ENCODE peak calls at places on chromosomes 2 and 18, in nine cellular contexts. O, W, A, T, J, Y, S, X and E are unnamed samples.

GRCh38 chr2:168118733-168119518 is 128.5 kb downstream of the STK39 start:
- DNase-seq in O (no peak), W (peak), A (no peak), T (peak), J (peak), Y (peak), S (no peak), X (peak), E (no peak)

GRCh38 chr2:150133623-150134022 is 353.8 kb downstream of the RND3 start:
- DNase-seq in O (no peak), W (no peak), A (no peak), T (peak), J (peak), Y (peak), S (no peak), X (peak), E (no peak)

GRCh38 chr2:121333834-121334558 is 49.0 kb upstream of the TFCP2L1 start:
- DNase-seq in O (no peak), W (no peak), A (no peak), T (no peak), J (no peak), Y (no peak), S (no peak), X (no peak), E (no peak)

GRCh38 chr2:108922141-108922915 is 66.7 kb downstream of the EDAR start:
- DNase-seq in O (no peak), W (no peak), A (no peak), T (no peak), J (peak), Y (no peak), S (no peak), X (no peak), E (no peak)

GRCh38 chr2:239357954-239358754 is 42.7 kb downstream of the HDAC4 start:
- DNase-seq in O (no peak), W (no peak), A (no peak), T (no peak), J (peak), Y (no peak), S (no peak), X (no peak), E (no peak)

GRCh38 chr2:60548844-60549243 is 4.6 kb downstream of the BCL11A start:
- DNase-seq in O (no peak), W (no peak), A (no peak), T (no peak), J (no peak), Y (no peak), S (no peak), X (no peak), E (no peak)

GRCh38 chr2:106039634-106040033 is 154.5 kb downstream of the UXS1 start:
- DNase-seq in O (no peak), W (no peak), A (no peak), T (no peak), J (no peak), Y (no peak), S (no peak), X (no peak), E (no peak)

GRCh38 chr2:70161069-70161534 is 29.7 kb downstream of the C2orf42 start:
- DNase-seq in O (no peak), W (no peak), A (no peak), T (no peak), J (no peak), Y (no peak), S (no peak), X (no peak), E (no peak)

GRCh38 chr18:75350440-75350839 is 77.1 kb downstream of the SMIM21 start:
- DNase-seq in O (no peak), W (no peak), A (no peak), T (no peak), J (no peak), Y (no peak), S (no peak), X (no peak), E (no peak)

GRCh38 chr2:58918138-58918537 is 677.0 kb upstream of the FANCL start:
- DNase-seq in O (no peak), W (no peak), A (no peak), T (peak), J (peak), Y (no peak), S (no peak), X (peak), E (no peak)

GRCh38 chr2:181393472-181393871 is 63.7 kb upstream of the ITGA4 start:
- DNase-seq in O (no peak), W (no peak), A (no peak), T (peak), J (peak), Y (peak), S (no peak), X (no peak), E (no peak)

GRCh38 chr2:64606495-64607363 is 47.0 kb downstream of the SERTAD2 start:
- DNase-seq in O (peak), W (peak), A (peak), T (no peak), J (peak), Y (no peak), S (peak), X (no peak), E (peak)

GRCh38 chr2:1754461-1755170 is 10.3 kb upstream of the PXDN start:
- DNase-seq in O (no peak), W (no peak), A (no peak), T (no peak), J (no peak), Y (no peak), S (no peak), X (no peak), E (no peak)

GRCh38 chr2:60158262-60158661 is 395.2 kb downstream of the BCL11A start:
- DNase-seq in O (no peak), W (no peak), A (no peak), T (no peak), J (no peak), Y (no peak), S (no peak), X (no peak), E (no peak)

GRCh38 chr2:206230060-206230890 is 44.2 kb upstream of the ZDBF2 start:
- DNase-seq in O (no peak), W (no peak), A (no peak), T (no peak), J (no peak), Y (no peak), S (no peak), X (no peak), E (no peak)

GRCh38 chr2:170509460-170510193 is 205.5 kb upstream of the SP5 start:
- DNase-seq in O (no peak), W (no peak), A (no peak), T (no peak), J (no peak), Y (no peak), S (peak), X (peak), E (no peak)

GRCh38 chr18:63249781-63250180 is 69.8 kb downstream of the BCL2 start:
- DNase-seq in O (no peak), W (no peak), A (no peak), T (no peak), J (no peak), Y (no peak), S (no peak), X (no peak), E (no peak)

GRCh38 chr2:170340693-170341068 is 162.7 kb downstream of the MYO3B start:
- DNase-seq in O (no peak), W (no peak), A (no peak), T (no peak), J (no peak), Y (no peak), S (no peak), X (no peak), E (no peak)

GRCh38 chr2:37366773-37367172 is 22.3 kb downstream of the QPCT start:
- DNase-seq in O (no peak), W (no peak), A (no peak), T (no peak), J (no peak), Y (no peak), S (no peak), X (no peak), E (no peak)

GRCh38 chr2:60549250-60550150 is 4.0 kb downstream of the BCL11A start:
- DNase-seq in O (no peak), W (peak), A (peak), T (no peak), J (peak), Y (no peak), S (no peak), X (no peak), E (no peak)

GRCh38 chr2:157866202-157866601 is 9.9 kb downstream of the ACVR1 start:
- DNase-seq in O (no peak), W (no peak), A (no peak), T (no peak), J (peak), Y (no peak), S (no peak), X (peak), E (no peak)

GRCh38 chr18:59055345-59056032 is 84.2 kb upstream of the SEC11C start:
- DNase-seq in O (no peak), W (no peak), A (no peak), T (no peak), J (no peak), Y (no peak), S (no peak), X (no peak), E (no peak)